ENCODE peak calls at places on chromosomes 4 and X, in ten cellular contexts. S, D, Z, C, F, Q, K, B, T and P are unnamed samples.

GRCh38 chrX:41522071-41522470 is 74.9 kb downstream of the NYX start:
- DNase-seq in F (no peak), S (no peak), T (no peak), D (no peak), K (no peak), Q (no peak), C (no peak), Z (no peak), B (no peak), P (no peak)

GRCh38 chr4:38210396-38211114 is 250.4 kb downstream of the PTTG2 start:
- DNase-seq in Z (no peak), K (no peak), Q (no peak), B (no peak), C (no peak), S (no peak), F (no peak), T (peak; percentile 21), D (no peak), P (no peak)

GRCh38 chrX:153319295-153319694 is 2.3 kb downstream of the PNMA6F start:
- DNase-seq in K (no peak), T (no peak), S (no peak), D (no peak), C (no peak), Q (no peak), B (no peak), Z (no peak), F (no peak), P (no peak)

GRCh38 chr4:106266201-106266600 is 49.8 kb downstream of the TBCK start:
- DNase-seq in Q (no peak), Z (no peak), S (no peak), B (peak; percentile 88), K (no peak), D (peak; percentile 34), T (peak; percentile 83), F (no peak), C (no peak), P (no peak)

GRCh38 chrX:9535101-9535500 is 70.2 kb downstream of the TBL1X start:
- DNase-seq in C (no peak), K (no peak), Z (no peak), S (no peak), B (no peak), T (no peak), D (no peak), Q (no peak), F (no peak), P (no peak)

GRCh38 chr4:88295656-88296055 is 11.3 kb upstream of the PPM1K start:
- DNase-seq in C (no peak), Z (no peak), S (no peak), B (no peak), K (no peak), T (no peak), F (no peak), D (no peak), Q (no peak), P (no peak)

GRCh38 chr4:75686346-75686745 is 13.1 kb upstream of the G3BP2 start:
- DNase-seq in B (no peak), Q (no peak), C (no peak), Z (no peak), K (no peak), D (no peak), T (peak; percentile 9), S (no peak), F (no peak), P (no peak)

GRCh38 chr4:105139646-105140045 is 7.0 kb upstream of the TET2 start:
- DNase-seq in C (no peak), K (no peak), D (no peak), S (no peak), Q (no peak), Z (no peak), F (no peak), B (no peak), T (peak; percentile 20), P (no peak)

GRCh38 chr4:21882050-21882839 is 66.3 kb downstream of the KCNIP4 start:
- DNase-seq in B (no peak), T (peak; percentile 79), Q (no peak), D (no peak), S (no peak), C (no peak), Z (no peak), K (no peak), F (no peak), P (no peak)

GRCh38 chrX:150869450-150869849 is 29.0 kb downstream of the CD99L2 start:
- DNase-seq in D (no peak), S (no peak), K (no peak), B (no peak), Z (no peak), C (no peak), T (peak; percentile 6), F (no peak), Q (no peak), P (no peak)

GRCh38 chr4:147913137-147913536 is 181.2 kb downstream of the ARHGAP10 start:
- DNase-seq in S (no peak), F (no peak), T (no peak), B (no peak), Z (no peak), K (no peak), D (no peak), C (no peak), Q (no peak), P (no peak)

GRCh38 chr4:38856524-38857337 is at the start of gene TLR6:
- DNase-seq in B (peak; percentile 97), S (no peak), Z (no peak), K (peak; percentile 71), C (no peak), F (no peak), D (peak; percentile 80), Q (no peak), T (peak; percentile 61), P (no peak)

GRCh38 chr4:19728773-19729172 is 522.9 kb upstream of the SLIT2 start:
- DNase-seq in F (no peak), K (no peak), T (no peak), B (no peak), C (no peak), Z (no peak), Q (no peak), D (no peak), S (no peak), P (no peak)

GRCh38 chr4:121155893-121156292 is 8.2 kb downstream of the TNIP3 start:
- DNase-seq in Q (no peak), F (no peak), S (no peak), K (no peak), C (no peak), B (no peak), T (peak; percentile 93), D (no peak), Z (no peak), P (no peak)

GRCh38 chr4:117692538-117692937 is 341.7 kb upstream of the NDST3 start:
- DNase-seq in T (no peak), B (no peak), D (no peak), K (no peak), S (no peak), Q (no peak), F (no peak), C (no peak), Z (no peak), P (no peak)

GRCh38 chr4:161457906-161458305 is 705.9 kb downstream of the FSTL5 start:
- DNase-seq in T (no peak), D (no peak), Q (no peak), C (no peak), K (no peak), B (no peak), S (no peak), Z (no peak), F (no peak), P (no peak)

GRCh38 chr4:153933851-153934688 is 145.2 kb upstream of the SFRP2 start:
- DNase-seq in F (no peak), S (no peak), T (peak; percentile 14), K (no peak), Q (no peak), C (no peak), D (no peak), B (no peak), Z (no peak), P (peak; percentile 31)
- H3K4me1 ChIP-seq in F (no peaks in the 10 kb centered on the region), S (no peaks in the 10 kb centered on the region), T (peaks cover 19% of the 10 kb centered on the region), K (no peaks in the 10 kb centered on the region), Q (peaks cover 4% of the 10 kb centered on the region), C (no peaks in the 10 kb centered on the region), D (no peaks in the 10 kb centered on the region), B (peaks cover 7% of the 10 kb centered on the region), Z (peaks cover 4% of the 10 kb centered on the region), P (no peaks in the 10 kb centered on the region)

GRCh38 chrX:142999209-142999720 is 26.5 kb upstream of the SPANXN4 start:
- DNase-seq in S (no peak), D (no peak), T (no peak), C (no peak), Z (no peak), K (no peak), Q (no peak), B (no peak), F (no peak), P (no peak)
- H3K27ac ChIP-seq in S (no peak overlapping the region), D (no peak overlapping the region), T (no peak overlapping the region), C (no peak overlapping the region), Z (no peak overlapping the region), K (no peak overlapping the region), Q (no peak overlapping the region), B (no peak overlapping the region), F (no peak overlapping the region), P (no peak overlapping the region)

DNA sequence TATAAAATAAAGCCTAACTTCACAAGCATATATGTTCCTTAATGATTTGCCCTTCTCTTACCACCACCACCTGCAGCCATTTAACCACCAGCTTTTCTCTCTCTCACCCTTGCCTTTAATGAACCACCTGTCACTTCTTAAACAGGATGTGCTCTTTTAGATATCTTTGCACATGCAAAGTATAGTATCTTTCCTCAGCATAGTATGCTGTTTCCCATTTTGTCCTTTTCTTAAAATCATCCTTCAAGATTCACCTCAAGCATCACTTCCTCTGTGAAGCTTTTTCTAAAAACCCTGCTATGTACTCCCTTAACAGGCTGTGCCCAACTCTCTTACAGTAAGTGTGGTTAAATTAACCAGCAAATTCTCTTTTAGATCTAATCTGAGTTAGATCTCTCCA is 8.2 kb upstream of the CNOT6L start:
- DNase-seq in Q (no peak), S (no peak), B (peak; percentile 62), F (no peak), C (no peak), K (no peak), T (no peak), Z (no peak), D (no peak), P (no peak)
- H3K4me1 ChIP-seq in Q (no peaks in the 10 kb centered on the region), S (no peaks in the 10 kb centered on the region), B (peaks cover 27% of the 10 kb centered on the region), F (no peaks in the 10 kb centered on the region), C (no peaks in the 10 kb centered on the region), K (no peaks in the 10 kb centered on the region), T (no peaks in the 10 kb centered on the region), Z (no peaks in the 10 kb centered on the region), D (no peaks in the 10 kb centered on the region), P (peaks cover 6% of the 10 kb centered on the region)

DNA sequence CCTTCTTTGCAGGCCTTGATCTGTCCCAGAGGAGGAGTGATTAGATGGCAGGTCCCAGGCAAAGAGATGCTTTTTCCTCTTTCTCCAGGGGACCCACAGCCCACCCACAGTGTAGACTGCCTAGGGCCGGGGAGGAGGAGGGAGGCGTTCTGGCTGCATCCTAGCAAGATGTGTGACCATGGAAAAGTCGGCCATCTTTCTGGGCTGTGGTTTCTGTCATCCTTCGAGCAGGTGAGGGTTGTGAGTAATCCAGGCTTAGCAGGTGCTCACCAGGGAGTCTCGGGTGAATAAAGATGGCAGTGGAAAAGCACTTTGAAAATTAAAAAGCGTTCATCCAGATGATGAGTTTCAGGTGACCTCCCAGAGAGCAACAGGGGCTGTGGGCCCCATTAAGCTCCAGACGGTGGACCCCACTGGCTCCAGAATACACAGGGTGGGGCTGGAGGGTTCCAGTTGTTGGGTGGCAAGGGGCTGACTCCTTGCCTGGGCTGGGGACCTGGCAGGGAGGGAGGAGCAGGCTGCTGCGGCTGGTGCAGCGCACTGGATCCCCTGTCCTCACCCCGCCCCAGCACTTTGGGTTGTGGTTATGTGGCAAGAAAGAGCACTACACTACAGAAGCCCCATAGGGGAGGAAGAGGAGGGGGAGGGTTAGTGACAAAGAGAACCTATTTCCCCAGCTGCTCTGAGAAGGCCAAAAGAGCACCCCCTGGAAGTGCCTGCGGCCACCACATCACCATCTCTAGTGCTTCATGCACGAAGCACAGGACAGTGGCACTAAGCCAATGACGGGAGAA is 23.7 kb downstream of the ELF4 start:
- DNase-seq in Z (peak; percentile 10), D (no peak), S (no peak), Q (no peak), C (no peak), F (no peak), T (no peak), K (no peak), B (peak; percentile 67), P (peak; percentile 57)
- H3K27ac ChIP-seq in Z (peak overlapping the region; percentile 55), D (no peak overlapping the region), S (no peak overlapping the region), Q (no peak overlapping the region), C (no peak overlapping the region), F (peak overlapping the region; percentile 14), T (no peak overlapping the region), K (peak overlapping the region; percentile 47), B (peak overlapping the region; percentile 89), P (peak overlapping the region; percentile 81)